ENCODE peak calls at places on chromosomes 12 and 14, in five cellular contexts. X is stomach, K is upper lobe of right lung, J is transverse colon, Q is dorsolateral prefrontal cortex. O is an unnamed sample.

GRCh38 chr14:104075530-104076151 is 9.9 kb upstream of the ASPG start:
- DNase-seq in X (no peak), K (no peak), J (no peak), Q (no peak), O (no peak)

GRCh38 chr12:55443776-55444175 is at the start of gene OR6C2:
- DNase-seq in X (no peak), K (no peak), J (no peak), Q (no peak), O (no peak)

GRCh38 chr14:54664961-54665360 is 98.0 kb downstream of the SAMD4A start:
- DNase-seq in X (no peak), K (no peak), J (no peak), Q (no peak), O (no peak)

GRCh38 chr12:66438601-66439000 is 136.3 kb downstream of the HELB start:
- DNase-seq in X (no peak), K (no peak), J (no peak), Q (no peak), O (no peak)

GRCh38 chr14:103404032-103404918 is 19.1 kb downstream of the MARK3 start:
- DNase-seq in X (no peak), K (no peak), J (no peak), Q (no peak), O (no peak)

GRCh38 chr14:61754627-61755381 is 7.4 kb upstream of the SNAPC1 start:
- DNase-seq in X (no peak), K (no peak), J (no peak), Q (no peak), O (no peak)

GRCh38 chr12:27820564-27820963 is 40.5 kb upstream of the MANSC4 start:
- DNase-seq in X (no peak), K (no peak), J (no peak), Q (no peak), O (no peak)

GRCh38 chr12:52454411-52455201 is 2.7 kb upstream of the KRT6B start:
- DNase-seq in X (no peak), K (no peak), J (no peak), Q (no peak), O (no peak)

GRCh38 chr12:39824505-39825198 is 205.0 kb upstream of the ABCD2 start:
- DNase-seq in X (no peak), K (peak; percentile 39), J (no peak), Q (no peak), O (no peak)
- TF ChIP-seq CTCF in X (no peak), K (no peak), J (no peak), Q (no peak), O (no peak)

DNA sequence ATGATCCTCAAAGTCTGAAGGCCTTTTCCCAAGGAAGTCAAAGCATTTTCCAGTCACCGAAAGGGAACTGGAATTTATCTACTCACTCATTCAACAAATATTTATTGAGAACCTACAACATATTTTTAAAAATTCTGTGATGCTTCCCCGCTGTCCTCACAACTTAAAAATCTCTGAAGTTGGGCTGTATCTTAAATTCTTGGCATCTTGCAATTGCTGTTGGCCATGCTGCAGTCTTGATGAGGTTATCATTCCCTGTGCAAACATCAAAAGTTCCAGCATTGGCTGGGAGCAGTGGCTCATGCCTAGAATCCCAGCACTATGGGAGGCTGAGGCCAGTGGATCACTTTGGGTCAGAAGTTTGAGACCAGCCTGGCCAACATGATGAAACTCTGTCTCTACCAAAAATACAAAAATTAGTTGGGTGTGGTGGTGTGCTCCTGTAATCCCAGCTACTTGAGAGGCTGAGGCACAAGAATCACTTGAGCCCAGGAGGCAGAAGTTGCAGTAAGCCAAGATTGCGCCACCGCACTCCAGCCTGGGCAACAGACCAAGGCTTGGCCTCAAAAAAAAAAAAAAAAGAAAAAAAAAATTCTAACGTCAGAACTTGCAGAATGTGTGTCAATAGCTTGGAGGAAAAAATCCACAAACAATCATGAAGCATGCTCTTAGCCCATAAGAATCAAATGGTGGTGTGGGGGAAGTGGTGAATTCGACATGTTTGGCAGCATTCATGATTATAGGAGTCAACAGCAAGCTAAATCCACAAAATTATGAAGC is 34.9 kb downstream of the CCDC177 start:
- DNase-seq in X (peak; percentile 31), K (peak; percentile 88), J (peak; percentile 21), Q (no peak), O (no peak)
- TF ChIP-seq CTCF in X (no peak), K (no peak), J (no peak), Q (no peak), O (no peak)

GRCh38 chr14:83940253-83940652 is 1589.7 kb upstream of the FLRT2 start:
- DNase-seq in X (no peak), K (no peak), J (no peak), Q (no peak), O (no peak)
- TF ChIP-seq CTCF in X (no peak), K (no peak), J (no peak), Q (no peak), O (no peak)

DNA sequence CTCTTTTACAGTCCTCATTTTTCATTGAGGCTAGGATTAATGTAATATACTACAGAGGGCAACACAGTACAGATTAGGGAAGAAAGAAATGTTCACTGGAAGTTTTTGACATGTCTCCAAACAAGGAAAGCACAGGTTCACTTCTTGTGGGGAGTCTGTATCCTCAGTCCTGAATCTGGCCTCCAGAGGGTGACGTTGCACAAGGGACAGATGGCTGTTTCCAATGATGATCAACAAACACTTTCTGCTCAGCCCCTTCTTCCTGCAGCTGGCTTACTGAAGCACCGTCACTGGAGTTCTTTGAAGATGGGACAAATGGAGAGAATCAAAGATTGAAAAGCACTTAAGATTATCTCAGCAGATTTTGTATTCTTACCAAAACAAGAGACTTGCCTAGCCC is 123.3 kb upstream of the OR4E1 start:
- DNase-seq in X (no peak), K (no peak), J (no peak), Q (no peak), O (no peak)
- TF ChIP-seq CTCF in X (no peak), K (no peak), J (no peak), Q (peak; percentile 12), O (no peak)

GRCh38 chr12:14769462-14769836 is 33.8 kb downstream of the WBP11 start:
- DNase-seq in X (peak; percentile 43), K (peak; percentile 70), J (peak; percentile 51), Q (no peak), O (no peak)
- TF ChIP-seq CTCF in X (no peak), K (no peak), J (no peak), Q (no peak), O (no peak)

GRCh38 chr12:31959701-31960391 is 631 bp downstream of the RESF1 start:
- DNase-seq in X (peak; percentile 69), K (no peak), J (peak; percentile 70), Q (peak; percentile 61), O (no peak)
- TF ChIP-seq CTCF in X (no peak), K (no peak), J (peak; percentile 25), Q (no peak), O (no peak)

GRCh38 chr14:59331217-59331616 is 134.0 kb downstream of the GPR135 start:
- DNase-seq in X (no peak), K (no peak), J (no peak), Q (no peak), O (no peak)

GRCh38 chr14:59333235-59333634 is 131.9 kb downstream of the GPR135 start:
- DNase-seq in X (no peak), K (no peak), J (no peak), Q (no peak), O (no peak)

GRCh38 chr14:59332727-59333126 is 132.5 kb downstream of the GPR135 start:
- DNase-seq in X (no peak), K (no peak), J (no peak), Q (no peak), O (no peak)

GRCh38 chr14:59328410-59328809 is 136.8 kb downstream of the GPR135 start:
- DNase-seq in X (no peak), K (no peak), J (no peak), Q (no peak), O (no peak)

GRCh38 chr14:59330455-59330854 is 134.7 kb downstream of the GPR135 start:
- DNase-seq in X (no peak), K (no peak), J (peak; percentile 33), Q (no peak), O (no peak)
- TF ChIP-seq CTCF in X (no peak), K (no peak), J (no peak), Q (no peak), O (no peak)